ENCODE peak calls at places on chromosomes 11 and 22, in six cellular contexts. V is HCT116, E is adrenal gland, L is Caco-2, S is GM12865, J is astrocyte of the cerebellum. B is an unnamed sample.

GRCh38 chr11:29334781-29335140 is 682.1 kb downstream of the KCNA4 start:
- DNase-seq in V (no peak), E (no peak), L (no peak), S (no peak), J (no peak), B (no peak)

GRCh38 chr11:77820565-77821348 is at the start of the genes AAMDC and RSF1:
- DNase-seq in V (peak), E (peak), L (peak), S (peak), J (peak), B (peak)

GRCh38 chr11:19594326-19594725 is 118.3 kb upstream of the NAV2 start:
- DNase-seq in V (no peak), E (no peak), L (no peak), S (no peak), J (no peak), B (no peak)

GRCh38 chr11:66851698-66852465 is 5.0 kb upstream of the LRFN4 start:
- DNase-seq in V (no peak), E (no peak), L (peak), S (peak), J (no peak), B (no peak)

GRCh38 chr11:134027671-134028070 is 41.2 kb upstream of the JAM3 start:
- DNase-seq in V (no peak), E (no peak), L (no peak), S (no peak), J (no peak), B (no peak)

GRCh38 chr11:31826530-31827438 is 15.7 kb upstream of the PAX6 start:
- DNase-seq in V (no peak), E (no peak), L (no peak), S (no peak), J (no peak), B (no peak)

GRCh38 chr11:5928269-5928668 is 13.8 kb upstream of the OR56A3 start:
- DNase-seq in V (no peak), E (no peak), L (no peak), S (no peak), J (no peak), B (no peak)

GRCh38 chr22:50635591-50635990 is 7.6 kb upstream of the ARSA start:
- DNase-seq in V (no peak), E (no peak), L (no peak), S (no peak), J (no peak), B (no peak)

GRCh38 chr11:75428301-75428724 is 4.7 kb downstream of the KLHL35 start:
- DNase-seq in V (no peak), E (peak), L (peak), S (peak), J (peak), B (peak)

GRCh38 chr11:92311616-92312449 is 87.2 kb downstream of the FAT3 start:
- DNase-seq in V (no peak), E (no peak), L (no peak), S (no peak), J (no peak), B (peak)

GRCh38 chr11:17864478-17864941 is 129.9 kb downstream of the KCNC1 start:
- DNase-seq in V (no peak), E (no peak), L (no peak), S (peak), J (no peak), B (peak)
- TF ChIP-seq CTCF in V (peak), E (no peak), L (peak), S (peak), J (peak), B (peak)

GRCh38 chr11:45846174-45846675 is 1.1 kb upstream of the CRY2 start:
- DNase-seq in V (no peak), E (no peak), L (no peak), S (no peak), J (no peak), B (no peak)
- H3K4me3 ChIP-seq in V (no peak), E (no peak), L (no peak), S (no peak), J (no peak), B (no peak)

GRCh38 chr22:42630211-42630610 is 10.2 kb downstream of the ATP5MGL start:
- DNase-seq in V (no peak), E (peak), L (no peak), S (no peak), J (no peak), B (no peak)

GRCh38 chr22:42635531-42635930 is 4.9 kb downstream of the ATP5MGL start:
- DNase-seq in V (peak), E (peak), L (no peak), S (no peak), J (no peak), B (no peak)

GRCh38 chr22:42633013-42633412 is 7.4 kb downstream of the ATP5MGL start:
- DNase-seq in V (no peak), E (no peak), L (no peak), S (no peak), J (no peak), B (no peak)

GRCh38 chr22:42630901-42631602 is 9.3 kb downstream of the ATP5MGL start:
- DNase-seq in V (no peak), E (no peak), L (no peak), S (no peak), J (no peak), B (no peak)

DNA sequence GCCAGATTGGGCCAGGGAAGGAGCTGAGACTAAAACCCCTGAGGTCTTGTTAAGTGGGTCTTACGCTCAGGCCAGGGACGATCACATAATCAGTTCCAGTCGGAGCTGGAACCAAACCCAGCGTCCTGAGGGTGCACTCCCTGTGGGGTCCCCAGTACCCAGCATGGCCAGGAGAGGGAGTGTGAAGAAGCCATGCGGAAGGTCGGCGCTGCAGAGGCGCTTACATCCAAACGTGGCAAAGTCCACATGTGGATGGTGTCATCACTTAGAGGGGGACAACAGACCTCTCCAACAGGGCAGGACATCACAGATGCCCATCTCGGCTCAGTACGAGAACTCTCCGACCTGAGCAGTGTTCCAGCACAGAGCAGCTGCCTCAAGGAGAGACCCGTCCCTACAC is 8.3 kb downstream of the ATP5MGL start:
- DNase-seq in V (no peak), E (no peak), L (no peak), S (no peak), J (no peak), B (no peak)
- TF ChIP-seq CTCF in V (peak), E (peak), L (peak), S (peak), J (peak), B (peak)

GRCh38 chr11:128686745-128687177 is 7.1 kb upstream of the FLI1 start:
- DNase-seq in V (no peak), E (no peak), L (no peak), S (peak), J (no peak), B (peak)
- H3K4me3 ChIP-seq in V (no peak), E (no peak), L (peak), S (peak), J (peak), B (peak)

DNA sequence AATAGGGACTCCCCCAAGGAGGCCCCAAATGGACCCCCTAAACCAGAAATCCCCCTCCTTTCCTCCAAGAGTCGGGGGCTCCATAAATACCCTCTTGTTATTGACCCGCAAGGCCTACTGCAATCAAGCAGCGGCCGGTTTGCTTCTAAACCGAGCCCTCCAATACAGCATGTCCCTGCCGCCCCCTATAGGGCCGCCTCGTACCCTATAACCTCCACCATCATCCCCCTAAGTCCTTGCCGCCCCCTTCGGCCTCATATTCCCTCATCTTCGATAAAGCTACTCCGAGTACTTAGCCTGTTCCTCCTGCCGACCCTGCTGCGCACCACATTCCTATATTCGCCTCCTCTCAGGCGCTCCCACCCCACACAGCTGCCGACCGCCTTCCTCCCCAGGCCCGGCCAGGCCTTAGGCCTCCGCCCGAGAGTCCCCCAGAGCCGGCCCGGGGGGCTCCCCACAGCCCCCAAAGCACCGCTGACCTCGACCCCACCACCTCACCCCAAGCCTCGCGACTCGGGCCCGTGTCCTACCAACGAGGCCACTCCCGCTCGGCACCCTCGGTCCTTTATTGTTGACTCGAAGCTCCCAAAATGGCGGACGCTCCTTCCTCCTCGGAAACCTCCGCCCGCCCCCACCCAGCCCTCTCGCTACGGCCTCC is 478 bp downstream of the DDX6 start:
- DNase-seq in V (no peak), E (peak), L (peak), S (peak), J (no peak), B (peak)
- TF ChIP-seq CTCF in V (peak), E (peak), L (peak), S (peak), J (peak), B (peak)

GRCh38 chr11:65506770-65507485 is 8.1 kb downstream of the MALAT1 start:
- DNase-seq in V (peak), E (peak), L (peak), S (peak), J (no peak), B (peak)
- H3K4me3 ChIP-seq in V (peak), E (no peak), L (no peak), S (no peak), J (peak), B (no peak)

DNA sequence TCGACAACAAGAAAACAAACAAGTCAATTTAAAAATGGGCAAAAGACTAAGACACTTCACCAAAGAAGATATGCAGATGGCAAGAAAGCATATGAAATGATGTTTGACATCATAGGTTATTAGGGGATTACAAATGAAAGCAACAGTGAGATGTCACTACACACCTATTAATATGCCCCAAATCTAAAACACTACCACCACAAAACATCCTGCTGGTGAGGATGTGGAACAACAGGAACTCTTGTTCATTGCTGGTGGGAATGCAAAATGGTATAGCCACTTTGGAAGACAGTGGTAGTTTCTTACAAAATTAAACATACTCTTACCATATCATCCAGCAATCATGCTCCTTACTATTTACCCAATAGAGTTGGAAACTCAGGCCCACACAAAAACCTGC is 29.0 kb downstream of the PRRG4 start:
- DNase-seq in V (no peak), E (no peak), L (no peak), S (peak), J (no peak), B (no peak)
- TF ChIP-seq CTCF in V (peak), E (no peak), L (peak), S (no peak), J (peak), B (no peak)

GRCh38 chr22:38694945-38695344 is 5.8 kb downstream of the JOSD1 start:
- DNase-seq in V (no peak), E (no peak), L (no peak), S (no peak), J (no peak), B (no peak)

GRCh38 chr22:38698407-38699094 is 2.2 kb downstream of the JOSD1 start:
- DNase-seq in V (no peak), E (no peak), L (no peak), S (no peak), J (no peak), B (no peak)

GRCh38 chr22:38697055-38697980 is 3.4 kb downstream of the JOSD1 start:
- DNase-seq in V (no peak), E (no peak), L (peak), S (no peak), J (no peak), B (peak)

GRCh38 chr22:38699143-38699542 is 1.6 kb downstream of the JOSD1 start:
- DNase-seq in V (no peak), E (no peak), L (no peak), S (no peak), J (no peak), B (no peak)

GRCh38 chr22:38696606-38697005 is 4.1 kb downstream of the JOSD1 start:
- DNase-seq in V (peak), E (no peak), L (no peak), S (no peak), J (peak), B (no peak)
- H3K4me3 ChIP-seq in V (peak), E (no peak), L (no peak), S (no peak), J (peak), B (no peak)

GRCh38 chr22:48979482-48979881 is 848.2 kb downstream of the BRD1 start:
- DNase-seq in V (peak), E (no peak), L (no peak), S (no peak), J (no peak), B (no peak)
- TF ChIP-seq CTCF in V (peak), E (no peak), L (peak), S (no peak), J (no peak), B (no peak)

GRCh38 chr22:21818487-21819182 is 48.8 kb downstream of the MAPK1 start:
- DNase-seq in V (no peak), E (no peak), L (no peak), S (no peak), J (no peak), B (no peak)

GRCh38 chr22:21816472-21816786 is 51.0 kb downstream of the MAPK1 start:
- DNase-seq in V (no peak), E (no peak), L (no peak), S (no peak), J (no peak), B (no peak)

GRCh38 chr22:21815958-21816357 is 51.5 kb downstream of the MAPK1 start:
- DNase-seq in V (no peak), E (no peak), L (no peak), S (no peak), J (no peak), B (no peak)

GRCh38 chr22:21816787-21817496 is 50.5 kb downstream of the MAPK1 start:
- DNase-seq in V (no peak), E (no peak), L (no peak), S (peak), J (peak), B (no peak)

DNA sequence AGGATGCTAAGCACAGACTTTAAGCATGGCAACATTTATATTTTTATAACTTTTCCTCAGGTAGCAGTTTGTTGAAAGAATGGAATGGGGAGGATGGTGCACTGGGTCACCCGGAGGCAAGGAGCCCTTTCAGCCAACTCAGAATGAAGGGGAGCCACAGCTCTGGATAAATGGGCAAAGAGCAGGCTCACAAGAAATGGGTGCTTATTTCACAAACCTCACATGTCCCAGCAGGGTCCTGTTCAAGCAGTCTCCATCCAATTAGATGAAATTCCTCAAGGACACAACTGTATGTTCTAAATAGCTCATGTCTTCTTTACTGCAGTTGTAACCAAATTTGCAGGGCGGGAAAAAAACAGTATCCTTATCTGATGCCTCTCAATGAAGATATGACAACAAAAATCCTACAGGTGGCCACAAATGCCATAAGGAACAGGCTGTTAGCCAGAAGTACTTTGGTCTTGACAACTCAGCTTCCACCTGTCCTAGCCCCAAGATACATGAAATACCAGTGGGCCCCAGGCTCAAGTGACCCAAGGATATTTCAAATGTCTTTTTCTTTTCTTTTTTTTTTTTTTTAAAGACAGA is 48.2 kb downstream of the MAPK1 start:
- DNase-seq in V (no peak), E (no peak), L (no peak), S (no peak), J (no peak), B (no peak)
- H3K4me3 ChIP-seq in V (no peak), E (no peak), L (no peak), S (no peak), J (no peak), B (no peak)